ENCODE peak calls at places on chromosomes 11 and 22, in four cellular contexts. One of them, this sample, is unnamed. For H3K4me1, the result is how much of the 10 kb centered on the place peaks cover.

GRCh38 chr11:129881570-129882170 is 13.7 kb downstream of the NFRKB start:
- DNase-seq in RWPE2: no peak
- DNase-seq in IMR-90: peak
- DNase-seq in A549: peak
- DNase-seq in this sample: peak

GRCh38 chr11:78889698-78890097 is 315.0 kb upstream of the NARS2 start:
- DNase-seq in RWPE2: no peak
- DNase-seq in A549: no peak
- DNase-seq in IMR-90: no peak
- DNase-seq in this sample: no peak

GRCh38 chr22:50438305-50439275 is 36.2 kb downstream of the SBF1 start:
- DNase-seq in A549: no peak
- DNase-seq in RWPE2: peak
- DNase-seq in IMR-90: no peak
- DNase-seq in this sample: no peak

GRCh38 chr11:132866783-132867545 is 665.3 kb downstream of the OPCML start:
- DNase-seq in IMR-90: peak
- DNase-seq in RWPE2: no peak
- DNase-seq in A549: no peak
- DNase-seq in this sample: no peak

GRCh38 chr22:43222281-43222680 is 35.3 kb upstream of the TTLL12 start:
- DNase-seq in A549: no peak
- DNase-seq in IMR-90: no peak
- DNase-seq in RWPE2: no peak
- DNase-seq in this sample: no peak

GRCh38 chr11:1497600-1497999 is 11.0 kb upstream of the MOB2 start:
- DNase-seq in IMR-90: no peak
- DNase-seq in RWPE2: no peak
- DNase-seq in A549: no peak
- DNase-seq in this sample: no peak

GRCh38 chr22:25403284-25403606 is 161.2 kb upstream of the GRK3 start:
- DNase-seq in A549: no peak
- DNase-seq in IMR-90: peak
- DNase-seq in RWPE2: no peak
- DNase-seq in this sample: no peak

GRCh38 chr22:29780781-29781676 is 13.9 kb downstream of the UQCR10 start:
- DNase-seq in RWPE2: no peak
- DNase-seq in A549: no peak
- DNase-seq in IMR-90: peak
- DNase-seq in this sample: no peak

GRCh38 chr22:30675436-30675835 is 7.8 kb upstream of the DUSP18 start:
- DNase-seq in RWPE2: no peak
- DNase-seq in A549: no peak
- DNase-seq in IMR-90: no peak
- DNase-seq in this sample: no peak

DNA sequence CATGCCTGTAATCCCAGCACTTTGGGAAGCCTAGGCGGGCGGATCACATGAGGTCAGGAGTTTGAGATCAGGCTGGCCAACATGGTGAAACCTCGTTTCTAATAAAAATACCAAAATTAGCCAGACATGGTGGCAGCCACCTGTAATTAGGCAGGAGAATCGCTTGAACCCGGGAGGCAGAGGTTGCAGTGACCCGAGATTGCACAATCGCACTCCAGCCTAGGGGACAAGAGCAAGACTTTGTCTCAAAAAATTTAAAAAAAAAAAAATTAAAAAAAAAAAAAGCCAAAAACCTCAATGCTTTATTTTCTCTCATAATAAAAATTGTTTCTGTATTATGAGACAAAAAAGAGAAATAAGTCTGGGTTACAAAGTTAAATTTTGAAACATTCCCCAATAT is 54.2 kb downstream of the RDX start:
- DNase-seq in RWPE2: no peak
- DNase-seq in IMR-90: no peak
- DNase-seq in A549: no peak
- DNase-seq in this sample: no peak
- TF ChIP-seq CTCF in RWPE2: no peak
- TF ChIP-seq CTCF in IMR-90: no peak
- TF ChIP-seq CTCF in A549: no peak
- TF ChIP-seq CTCF in this sample: no peak

GRCh38 chr22:41478891-41479521 is 10.1 kb downstream of the ACO2 start:
- DNase-seq in RWPE2: no peak
- DNase-seq in IMR-90: peak
- DNase-seq in A549: no peak
- DNase-seq in this sample: no peak

GRCh38 chr22:41479671-41480396 is 10.9 kb downstream of the ACO2 start:
- DNase-seq in RWPE2: no peak
- DNase-seq in IMR-90: peak
- DNase-seq in A549: no peak
- DNase-seq in this sample: no peak

GRCh38 chr22:41481925-41482318 is 13.0 kb downstream of the ACO2 start:
- DNase-seq in IMR-90: no peak
- DNase-seq in RWPE2: no peak
- DNase-seq in A549: no peak
- DNase-seq in this sample: no peak

GRCh38 chr22:41481131-41481830 is 12.4 kb downstream of the ACO2 start:
- DNase-seq in A549: no peak
- DNase-seq in IMR-90: peak
- DNase-seq in RWPE2: no peak
- DNase-seq in this sample: no peak

GRCh38 chr22:41480397-41480735 is 11.4 kb downstream of the ACO2 start:
- DNase-seq in A549: no peak
- DNase-seq in RWPE2: no peak
- DNase-seq in IMR-90: peak
- DNase-seq in this sample: no peak
- H3K4me1 ChIP-seq in A549: under half
- H3K4me1 ChIP-seq in RWPE2: under half
- H3K4me1 ChIP-seq in IMR-90: under half
- H3K4me1 ChIP-seq in this sample: under half

GRCh38 chr22:39010946-39011625 is 3.0 kb upstream of the APOBEC3C start:
- DNase-seq in IMR-90: no peak
- DNase-seq in RWPE2: no peak
- DNase-seq in A549: no peak
- DNase-seq in this sample: no peak
- H3K4me3 ChIP-seq in IMR-90: no peak
- H3K4me3 ChIP-seq in RWPE2: no peak
- H3K4me3 ChIP-seq in A549: no peak
- H3K4me3 ChIP-seq in this sample: no peak

GRCh38 chr11:15867886-15868285 is 488.5 kb downstream of the SOX6 start:
- DNase-seq in RWPE2: no peak
- DNase-seq in A549: no peak
- DNase-seq in IMR-90: no peak
- DNase-seq in this sample: no peak
- TF ChIP-seq CTCF in RWPE2: no peak
- TF ChIP-seq CTCF in A549: no peak
- TF ChIP-seq CTCF in IMR-90: no peak
- TF ChIP-seq CTCF in this sample: no peak

GRCh38 chr22:20657963-20658362 is 116.0 kb upstream of the SERPIND1 start:
- DNase-seq in A549: no peak
- DNase-seq in IMR-90: no peak
- DNase-seq in RWPE2: no peak
- DNase-seq in this sample: no peak

GRCh38 chr22:20659258-20659657 is 114.7 kb upstream of the SERPIND1 start:
- DNase-seq in IMR-90: no peak
- DNase-seq in A549: no peak
- DNase-seq in RWPE2: no peak
- DNase-seq in this sample: no peak

GRCh38 chr22:20656902-20657836 is 116.7 kb upstream of the SERPIND1 start:
- DNase-seq in RWPE2: no peak
- DNase-seq in IMR-90: peak
- DNase-seq in A549: no peak
- DNase-seq in this sample: no peak

GRCh38 chr22:20659920-20660319 is 114.0 kb upstream of the SERPIND1 start:
- DNase-seq in IMR-90: no peak
- DNase-seq in RWPE2: no peak
- DNase-seq in A549: no peak
- DNase-seq in this sample: no peak

GRCh38 chr22:20658433-20659222 is 115.3 kb upstream of the SERPIND1 start:
- DNase-seq in A549: no peak
- DNase-seq in IMR-90: no peak
- DNase-seq in RWPE2: no peak
- DNase-seq in this sample: no peak
- H3K4me1 ChIP-seq in A549: under half
- H3K4me1 ChIP-seq in IMR-90: under half
- H3K4me1 ChIP-seq in RWPE2: under half
- H3K4me1 ChIP-seq in this sample: under half

DNA sequence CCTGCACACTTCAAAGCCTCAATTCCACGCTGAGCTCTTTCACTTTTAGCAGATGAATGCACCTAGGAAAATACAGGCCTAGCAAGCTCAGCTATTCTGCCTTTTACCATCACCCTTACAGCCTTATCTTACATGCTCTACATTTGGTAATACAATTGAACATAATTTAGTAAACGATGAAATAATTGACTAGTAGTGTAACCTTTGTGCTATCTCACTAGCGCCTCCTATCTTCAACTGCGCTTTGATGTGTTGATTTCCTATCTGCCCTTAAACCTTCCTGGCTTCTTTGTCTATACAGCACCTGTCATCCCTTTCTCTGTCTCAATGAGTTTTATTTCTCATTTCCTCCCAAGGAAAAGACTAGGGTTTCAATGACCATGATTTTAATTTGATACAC is 149.7 kb downstream of the LRRC4C start:
- DNase-seq in IMR-90: no peak
- DNase-seq in RWPE2: no peak
- DNase-seq in A549: no peak
- DNase-seq in this sample: no peak
- H3K4me3 ChIP-seq in IMR-90: no peak
- H3K4me3 ChIP-seq in RWPE2: no peak
- H3K4me3 ChIP-seq in A549: no peak
- H3K4me3 ChIP-seq in this sample: no peak

GRCh38 chr11:123318623-123319022 is 111.4 kb upstream of the GRAMD1B start:
- DNase-seq in IMR-90: no peak
- DNase-seq in RWPE2: no peak
- DNase-seq in A549: no peak
- DNase-seq in this sample: no peak
- TF ChIP-seq CTCF in IMR-90: no peak
- TF ChIP-seq CTCF in RWPE2: no peak
- TF ChIP-seq CTCF in A549: no peak
- TF ChIP-seq CTCF in this sample: no peak